ENCODE peak calls at places on chromosome 20, in five cellular contexts. One of them, this sample, is unnamed.

GRCh38 chr20:48092596-48093280 is 307.5 kb upstream of the SULF2 start:
- DNase-seq in IMR-90: no peak
- DNase-seq in neuronal stem cell: no peak
- DNase-seq in H1: no peak
- DNase-seq in mesenchymal stem cell: no peak
- DNase-seq in this sample: no peak

GRCh38 chr20:3092611-3093379 is 8.3 kb upstream of the AVP start:
- DNase-seq in IMR-90: no peak
- DNase-seq in neuronal stem cell: no peak
- DNase-seq in H1: peak
- DNase-seq in mesenchymal stem cell: no peak
- DNase-seq in this sample: peak

GRCh38 chr20:23399568-23400241 is 21.6 kb downstream of the NAPB start:
- DNase-seq in IMR-90: peak
- DNase-seq in neuronal stem cell: no peak
- DNase-seq in H1: no peak
- DNase-seq in mesenchymal stem cell: peak
- DNase-seq in this sample: peak

GRCh38 chr20:31604567-31605030 is 490 bp upstream of the ID1 start:
- DNase-seq in IMR-90: no peak
- DNase-seq in neuronal stem cell: no peak
- DNase-seq in H1: no peak
- DNase-seq in mesenchymal stem cell: no peak
- DNase-seq in this sample: no peak

GRCh38 chr20:5784735-5785134 is 34.5 kb downstream of the SHLD1 start:
- DNase-seq in IMR-90: no peak
- DNase-seq in neuronal stem cell: no peak
- DNase-seq in H1: no peak
- DNase-seq in mesenchymal stem cell: no peak
- DNase-seq in this sample: no peak

GRCh38 chr20:60283281-60283680 is 325.1 kb downstream of the CDH26 start:
- DNase-seq in IMR-90: no peak
- DNase-seq in neuronal stem cell: no peak
- DNase-seq in H1: no peak
- DNase-seq in mesenchymal stem cell: no peak
- DNase-seq in this sample: peak

GRCh38 chr20:21228511-21228910 is 74.6 kb upstream of the XRN2 start:
- DNase-seq in IMR-90: no peak
- DNase-seq in neuronal stem cell: no peak
- DNase-seq in H1: no peak
- DNase-seq in mesenchymal stem cell: no peak
- DNase-seq in this sample: no peak

GRCh38 chr20:38881806-38882440 is 44.3 kb upstream of the FAM83D start:
- DNase-seq in IMR-90: no peak
- DNase-seq in neuronal stem cell: no peak
- DNase-seq in H1: no peak
- DNase-seq in mesenchymal stem cell: no peak
- DNase-seq in this sample: no peak

GRCh38 chr20:60365882-60366281 is 407.7 kb downstream of the CDH26 start:
- DNase-seq in IMR-90: no peak
- DNase-seq in neuronal stem cell: no peak
- DNase-seq in H1: no peak
- DNase-seq in mesenchymal stem cell: no peak
- DNase-seq in this sample: no peak

GRCh38 chr20:38226553-38226952 is 34.0 kb downstream of the KIAA1755 start:
- DNase-seq in IMR-90: no peak
- DNase-seq in neuronal stem cell: no peak
- DNase-seq in H1: no peak
- DNase-seq in mesenchymal stem cell: no peak
- DNase-seq in this sample: no peak

GRCh38 chr20:64114356-64114971 is 7.1 kb upstream of the NPBWR2 start:
- DNase-seq in IMR-90: no peak
- DNase-seq in neuronal stem cell: no peak
- DNase-seq in H1: peak
- DNase-seq in mesenchymal stem cell: no peak
- DNase-seq in this sample: no peak

GRCh38 chr20:61918548-61918947 is 147.1 kb downstream of the TAF4 start:
- DNase-seq in IMR-90: no peak
- DNase-seq in neuronal stem cell: no peak
- DNase-seq in H1: no peak
- DNase-seq in mesenchymal stem cell: no peak
- DNase-seq in this sample: peak

GRCh38 chr20:61288331-61288784 is 36.3 kb downstream of the CDH4 start:
- DNase-seq in IMR-90: no peak
- DNase-seq in neuronal stem cell: no peak
- DNase-seq in H1: peak
- DNase-seq in mesenchymal stem cell: no peak
- DNase-seq in this sample: no peak

GRCh38 chr20:38764563-38765355 is 16.5 kb downstream of the ACTR5 start:
- DNase-seq in IMR-90: peak
- DNase-seq in neuronal stem cell: no peak
- DNase-seq in H1: no peak
- DNase-seq in mesenchymal stem cell: peak
- DNase-seq in this sample: peak

GRCh38 chr20:43016257-43016656 is 173.4 kb downstream of the PTPRT start:
- DNase-seq in IMR-90: no peak
- DNase-seq in neuronal stem cell: no peak
- DNase-seq in H1: no peak
- DNase-seq in mesenchymal stem cell: no peak
- DNase-seq in this sample: no peak

GRCh38 chr20:51138576-51138975 is 115.7 kb upstream of the KCNG1 start:
- DNase-seq in IMR-90: no peak
- DNase-seq in neuronal stem cell: no peak
- DNase-seq in H1: no peak
- DNase-seq in mesenchymal stem cell: no peak
- DNase-seq in this sample: no peak

GRCh38 chr20:6269163-6269873 is 146.5 kb upstream of the FERMT1 start:
- DNase-seq in IMR-90: no peak
- DNase-seq in neuronal stem cell: no peak
- DNase-seq in H1: no peak
- DNase-seq in mesenchymal stem cell: peak
- DNase-seq in this sample: peak

GRCh38 chr20:62758226-62758912 is 37.9 kb upstream of the MRGBP start:
- DNase-seq in IMR-90: no peak
- DNase-seq in neuronal stem cell: no peak
- DNase-seq in H1: no peak
- DNase-seq in mesenchymal stem cell: no peak
- DNase-seq in this sample: no peak

GRCh38 chr20:13765299-13765698 is 19.4 kb downstream of the ESF1 start:
- DNase-seq in IMR-90: peak
- DNase-seq in neuronal stem cell: no peak
- DNase-seq in H1: no peak
- DNase-seq in mesenchymal stem cell: no peak
- DNase-seq in this sample: no peak

GRCh38 chr20:17097603-17098002 is 129.2 kb upstream of the PCSK2 start:
- DNase-seq in IMR-90: no peak
- DNase-seq in neuronal stem cell: no peak
- DNase-seq in H1: no peak
- DNase-seq in mesenchymal stem cell: no peak
- DNase-seq in this sample: no peak

GRCh38 chr20:49916146-49917002 is 1.0 kb upstream of the SPATA2 start:
- DNase-seq in IMR-90: peak
- DNase-seq in neuronal stem cell: no peak
- DNase-seq in H1: no peak
- DNase-seq in mesenchymal stem cell: peak
- DNase-seq in this sample: peak
- H4K8ac ChIP-seq in IMR-90: peak
- H4K8ac ChIP-seq in neuronal stem cell: no peak
- H4K8ac ChIP-seq in H1: no peak
- H4K8ac ChIP-seq in mesenchymal stem cell: peak
- H4K8ac ChIP-seq in this sample: no peak

GRCh38 chr20:58005581-58006345 is 222.7 kb downstream of the ANKRD60 start:
- DNase-seq in IMR-90: no peak
- DNase-seq in neuronal stem cell: no peak
- DNase-seq in H1: no peak
- DNase-seq in mesenchymal stem cell: no peak
- DNase-seq in this sample: no peak

GRCh38 chr20:58004900-58005299 is 223.6 kb downstream of the ANKRD60 start:
- DNase-seq in IMR-90: no peak
- DNase-seq in neuronal stem cell: no peak
- DNase-seq in H1: no peak
- DNase-seq in mesenchymal stem cell: no peak
- DNase-seq in this sample: no peak

GRCh38 chr20:58002901-58003300 is 225.6 kb downstream of the ANKRD60 start:
- DNase-seq in IMR-90: no peak
- DNase-seq in neuronal stem cell: no peak
- DNase-seq in H1: no peak
- DNase-seq in mesenchymal stem cell: no peak
- DNase-seq in this sample: no peak

GRCh38 chr20:58003525-58003924 is 224.9 kb downstream of the ANKRD60 start:
- DNase-seq in IMR-90: no peak
- DNase-seq in neuronal stem cell: no peak
- DNase-seq in H1: no peak
- DNase-seq in mesenchymal stem cell: no peak
- DNase-seq in this sample: peak

GRCh38 chr20:58004146-58004545 is 224.3 kb downstream of the ANKRD60 start:
- DNase-seq in IMR-90: no peak
- DNase-seq in neuronal stem cell: no peak
- DNase-seq in H1: no peak
- DNase-seq in mesenchymal stem cell: no peak
- DNase-seq in this sample: no peak
- H3K23ac ChIP-seq in IMR-90: no peak
- H3K23ac ChIP-seq in neuronal stem cell: no peak
- H3K23ac ChIP-seq in H1: no peak
- H3K23ac ChIP-seq in mesenchymal stem cell: no peak
- H3K23ac ChIP-seq in this sample: no peak

DNA sequence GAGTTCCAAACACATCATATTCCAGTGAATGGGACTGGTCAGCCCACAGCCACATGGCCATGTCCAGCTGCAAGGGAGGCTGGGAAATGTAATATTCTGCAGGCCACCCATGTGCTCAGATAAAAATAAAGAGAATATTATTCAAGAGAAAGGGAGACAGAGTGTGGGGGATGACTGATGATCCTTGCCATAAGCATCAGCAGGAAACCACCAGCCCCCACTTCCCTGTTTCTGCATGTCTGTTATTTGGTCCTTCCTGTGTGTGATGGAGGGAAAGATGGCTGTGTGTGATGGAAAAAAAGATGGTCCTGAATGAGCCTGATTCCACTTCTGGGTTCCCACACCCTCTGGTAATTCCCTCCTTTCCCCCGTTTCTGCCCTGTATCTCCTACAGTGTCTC is 13.1 kb upstream of the RSPO4 start:
- DNase-seq in IMR-90: no peak
- DNase-seq in neuronal stem cell: no peak
- DNase-seq in H1: no peak
- DNase-seq in mesenchymal stem cell: no peak
- DNase-seq in this sample: no peak
- H3K9ac ChIP-seq in IMR-90: no peak
- H3K9ac ChIP-seq in neuronal stem cell: no peak
- H3K9ac ChIP-seq in H1: no peak
- H3K9ac ChIP-seq in mesenchymal stem cell: no peak
- H3K9ac ChIP-seq in this sample: no peak

DNA sequence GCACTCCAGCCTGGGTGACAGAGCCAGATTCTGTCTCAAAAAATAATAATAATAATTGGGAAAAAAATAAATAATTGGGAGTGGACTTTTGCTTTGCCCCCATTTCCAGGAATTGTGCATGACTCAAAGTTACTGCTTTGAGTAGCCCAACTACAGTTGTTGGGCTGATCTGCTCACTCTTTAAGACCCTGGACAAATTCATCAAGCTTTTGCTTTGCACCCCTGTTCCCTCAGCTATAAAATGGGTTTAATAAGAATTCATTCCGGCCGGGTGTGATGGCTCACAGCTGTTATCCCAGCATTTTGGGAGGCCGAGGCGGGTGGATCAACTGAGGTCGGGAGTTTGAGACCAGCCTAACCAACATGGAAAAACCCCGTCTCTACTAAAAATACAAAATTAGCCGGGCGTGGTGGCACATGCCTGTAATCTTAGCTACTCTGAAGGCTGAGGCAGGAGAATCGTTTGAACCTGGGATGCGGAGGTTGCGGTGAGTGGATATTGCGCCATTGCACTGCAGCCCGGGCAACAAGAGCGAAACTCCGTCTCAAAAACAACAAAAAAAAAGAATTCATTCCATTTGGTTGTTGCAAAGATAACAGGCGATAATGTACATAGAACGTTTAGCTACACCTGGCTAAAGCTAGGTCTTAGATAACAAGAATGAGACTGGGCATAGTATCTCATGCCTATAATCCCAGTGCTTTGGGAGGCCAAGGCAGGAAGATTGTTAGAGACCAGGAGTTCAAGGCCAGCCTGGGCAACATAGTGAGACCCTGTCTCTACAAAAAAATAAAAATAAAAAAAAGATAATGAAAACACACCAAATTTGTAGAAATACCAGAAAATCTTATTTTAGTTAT is 87.9 kb upstream of the ZNF217 start:
- DNase-seq in IMR-90: no peak
- DNase-seq in neuronal stem cell: no peak
- DNase-seq in H1: no peak
- DNase-seq in mesenchymal stem cell: no peak
- DNase-seq in this sample: no peak
- H4K8ac ChIP-seq in IMR-90: no peak
- H4K8ac ChIP-seq in neuronal stem cell: no peak
- H4K8ac ChIP-seq in H1: no peak
- H4K8ac ChIP-seq in mesenchymal stem cell: no peak
- H4K8ac ChIP-seq in this sample: no peak

DNA sequence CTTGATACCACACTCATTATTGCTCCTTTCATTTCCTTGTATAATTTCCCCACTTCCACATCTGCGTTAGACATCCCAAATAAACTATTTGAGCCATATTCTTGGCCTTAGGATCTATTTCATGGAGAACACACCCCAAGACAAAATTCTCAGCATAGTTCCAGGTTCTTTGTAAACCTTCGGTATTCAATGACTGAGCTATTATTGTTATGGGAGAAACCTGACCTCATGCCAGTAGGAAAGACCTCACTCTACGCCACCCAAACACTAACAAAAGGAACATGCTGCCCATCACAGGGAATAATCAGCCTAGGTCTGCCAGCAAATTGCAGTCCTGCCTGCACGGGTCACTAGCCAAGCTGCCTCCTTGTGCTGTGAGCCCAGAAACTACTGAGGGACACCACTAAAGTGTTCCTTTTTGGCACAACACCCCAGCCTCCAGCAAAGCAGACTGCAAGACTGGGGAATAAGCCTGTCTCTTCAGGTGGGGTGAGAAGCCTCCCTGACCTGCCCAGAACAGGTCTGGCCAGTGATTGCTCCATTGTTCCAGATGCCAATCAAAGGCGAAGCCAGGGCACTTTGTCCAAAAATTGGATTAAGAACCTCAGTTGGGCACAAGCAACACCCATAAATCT is 371.8 kb downstream of the MAFB start:
- DNase-seq in IMR-90: no peak
- DNase-seq in neuronal stem cell: no peak
- DNase-seq in H1: no peak
- DNase-seq in mesenchymal stem cell: no peak
- DNase-seq in this sample: no peak
- H3K23ac ChIP-seq in IMR-90: no peak
- H3K23ac ChIP-seq in neuronal stem cell: no peak
- H3K23ac ChIP-seq in H1: no peak
- H3K23ac ChIP-seq in mesenchymal stem cell: no peak
- H3K23ac ChIP-seq in this sample: no peak

GRCh38 chr20:10217517-10218410 is 866 bp upstream of the SNAP25 start:
- DNase-seq in IMR-90: peak
- DNase-seq in neuronal stem cell: peak
- DNase-seq in H1: peak
- DNase-seq in mesenchymal stem cell: peak
- DNase-seq in this sample: peak
- H3K9ac ChIP-seq in IMR-90: peak
- H3K9ac ChIP-seq in neuronal stem cell: peak
- H3K9ac ChIP-seq in H1: no peak
- H3K9ac ChIP-seq in mesenchymal stem cell: peak
- H3K9ac ChIP-seq in this sample: peak

This sample was measured in mesendoderm.